ENCODE peak calls at places on chromosome 17, in ten cellular contexts. One of them, this sample, is unnamed.

GRCh38 chr17:49022391-49022941 is 25.3 kb downstream of the IGF2BP1 start:
- DNase-seq in ACHN: peak; percentile 80
- DNase-seq in pulmonary artery endothelial cell: peak; percentile 60
- DNase-seq in activated CD4-positive, alpha-beta T cell treated with anti-CD3 and anti-CD28 coated beads for 48 hours: no peak
- DNase-seq in Daoy: peak; percentile 48
- DNase-seq in stimulated activated CD8-positive, alpha-beta memory T cell treated with anti-CD3 and anti-CD28 coated beads, Interleukin-4, amount 100 ng/mL, for 1 hour: no peak
- DNase-seq in GDM1: no peak
- DNase-seq in neuronal stem cell: peak; percentile 83
- DNase-seq in renal cortical epithelial cell: peak; percentile 80
- DNase-seq in thoracic aorta: no peak
- DNase-seq in this sample: no peak

GRCh38 chr17:12985431-12986285 is 32.2 kb downstream of the ELAC2 start:
- DNase-seq in ACHN: no peak
- DNase-seq in pulmonary artery endothelial cell: no peak
- DNase-seq in activated CD4-positive, alpha-beta T cell treated with anti-CD3 and anti-CD28 coated beads for 48 hours: no peak
- DNase-seq in Daoy: peak; percentile 66
- DNase-seq in stimulated activated CD8-positive, alpha-beta memory T cell treated with anti-CD3 and anti-CD28 coated beads, Interleukin-4, amount 100 ng/mL, for 1 hour: no peak
- DNase-seq in GDM1: no peak
- DNase-seq in neuronal stem cell: no peak
- DNase-seq in renal cortical epithelial cell: no peak
- DNase-seq in thoracic aorta: no peak
- DNase-seq in this sample: no peak

GRCh38 chr17:11372692-11373091 is 131.7 kb downstream of the SHISA6 start:
- DNase-seq in ACHN: no peak
- DNase-seq in pulmonary artery endothelial cell: no peak
- DNase-seq in activated CD4-positive, alpha-beta T cell treated with anti-CD3 and anti-CD28 coated beads for 48 hours: no peak
- DNase-seq in Daoy: no peak
- DNase-seq in stimulated activated CD8-positive, alpha-beta memory T cell treated with anti-CD3 and anti-CD28 coated beads, Interleukin-4, amount 100 ng/mL, for 1 hour: no peak
- DNase-seq in GDM1: no peak
- DNase-seq in neuronal stem cell: no peak
- DNase-seq in renal cortical epithelial cell: no peak
- DNase-seq in thoracic aorta: no peak
- DNase-seq in this sample: no peak

GRCh38 chr17:41957058-41957868 is 9.3 kb upstream of the CNP start:
- DNase-seq in ACHN: no peak
- DNase-seq in pulmonary artery endothelial cell: no peak
- DNase-seq in activated CD4-positive, alpha-beta T cell treated with anti-CD3 and anti-CD28 coated beads for 48 hours: no peak
- DNase-seq in Daoy: peak; percentile 49
- DNase-seq in stimulated activated CD8-positive, alpha-beta memory T cell treated with anti-CD3 and anti-CD28 coated beads, Interleukin-4, amount 100 ng/mL, for 1 hour: no peak
- DNase-seq in GDM1: no peak
- DNase-seq in neuronal stem cell: no peak
- DNase-seq in renal cortical epithelial cell: peak; percentile 65
- DNase-seq in thoracic aorta: no peak
- DNase-seq in this sample: no peak

GRCh38 chr17:4643676-4644075 is 2.2 kb upstream of the ALOX15 start:
- DNase-seq in ACHN: no peak
- DNase-seq in pulmonary artery endothelial cell: no peak
- DNase-seq in activated CD4-positive, alpha-beta T cell treated with anti-CD3 and anti-CD28 coated beads for 48 hours: no peak
- DNase-seq in Daoy: no peak
- DNase-seq in stimulated activated CD8-positive, alpha-beta memory T cell treated with anti-CD3 and anti-CD28 coated beads, Interleukin-4, amount 100 ng/mL, for 1 hour: no peak
- DNase-seq in GDM1: no peak
- DNase-seq in neuronal stem cell: no peak
- DNase-seq in renal cortical epithelial cell: no peak
- DNase-seq in thoracic aorta: no peak
- DNase-seq in this sample: no peak

GRCh38 chr17:7932483-7932891 is 481 bp downstream of the CNTROB start:
- DNase-seq in ACHN: peak; percentile 28
- DNase-seq in pulmonary artery endothelial cell: no peak
- DNase-seq in activated CD4-positive, alpha-beta T cell treated with anti-CD3 and anti-CD28 coated beads for 48 hours: peak; percentile 41
- DNase-seq in Daoy: peak; percentile 9
- DNase-seq in stimulated activated CD8-positive, alpha-beta memory T cell treated with anti-CD3 and anti-CD28 coated beads, Interleukin-4, amount 100 ng/mL, for 1 hour: no peak
- DNase-seq in GDM1: no peak
- DNase-seq in neuronal stem cell: no peak
- DNase-seq in renal cortical epithelial cell: peak; percentile 13
- DNase-seq in thoracic aorta: no peak
- DNase-seq in this sample: no peak

GRCh38 chr17:45120558-45120957 is 11.8 kb downstream of the PLCD3 start:
- DNase-seq in ACHN: no peak
- DNase-seq in pulmonary artery endothelial cell: no peak
- DNase-seq in activated CD4-positive, alpha-beta T cell treated with anti-CD3 and anti-CD28 coated beads for 48 hours: no peak
- DNase-seq in Daoy: no peak
- DNase-seq in stimulated activated CD8-positive, alpha-beta memory T cell treated with anti-CD3 and anti-CD28 coated beads, Interleukin-4, amount 100 ng/mL, for 1 hour: no peak
- DNase-seq in GDM1: no peak
- DNase-seq in neuronal stem cell: no peak
- DNase-seq in renal cortical epithelial cell: no peak
- DNase-seq in thoracic aorta: no peak
- DNase-seq in this sample: no peak

GRCh38 chr17:5513610-5514009 is 27.2 kb downstream of the MIS12 start:
- DNase-seq in ACHN: no peak
- DNase-seq in pulmonary artery endothelial cell: no peak
- DNase-seq in activated CD4-positive, alpha-beta T cell treated with anti-CD3 and anti-CD28 coated beads for 48 hours: no peak
- DNase-seq in Daoy: no peak
- DNase-seq in stimulated activated CD8-positive, alpha-beta memory T cell treated with anti-CD3 and anti-CD28 coated beads, Interleukin-4, amount 100 ng/mL, for 1 hour: no peak
- DNase-seq in GDM1: no peak
- DNase-seq in neuronal stem cell: no peak
- DNase-seq in renal cortical epithelial cell: no peak
- DNase-seq in thoracic aorta: no peak
- DNase-seq in this sample: no peak

GRCh38 chr17:42253173-42253545 is 23.0 kb downstream of the STAT5B start:
- DNase-seq in ACHN: no peak
- DNase-seq in pulmonary artery endothelial cell: no peak
- DNase-seq in activated CD4-positive, alpha-beta T cell treated with anti-CD3 and anti-CD28 coated beads for 48 hours: no peak
- DNase-seq in Daoy: no peak
- DNase-seq in stimulated activated CD8-positive, alpha-beta memory T cell treated with anti-CD3 and anti-CD28 coated beads, Interleukin-4, amount 100 ng/mL, for 1 hour: no peak
- DNase-seq in GDM1: no peak
- DNase-seq in neuronal stem cell: no peak
- DNase-seq in renal cortical epithelial cell: no peak
- DNase-seq in thoracic aorta: no peak
- DNase-seq in this sample: no peak

GRCh38 chr17:4634981-4635380 is 6.5 kb downstream of the ALOX15 start:
- DNase-seq in ACHN: no peak
- DNase-seq in pulmonary artery endothelial cell: no peak
- DNase-seq in activated CD4-positive, alpha-beta T cell treated with anti-CD3 and anti-CD28 coated beads for 48 hours: no peak
- DNase-seq in Daoy: no peak
- DNase-seq in stimulated activated CD8-positive, alpha-beta memory T cell treated with anti-CD3 and anti-CD28 coated beads, Interleukin-4, amount 100 ng/mL, for 1 hour: no peak
- DNase-seq in GDM1: no peak
- DNase-seq in neuronal stem cell: no peak
- DNase-seq in renal cortical epithelial cell: peak; percentile 30
- DNase-seq in thoracic aorta: no peak
- DNase-seq in this sample: no peak

GRCh38 chr17:43125967-43126910 is 1.1 kb upstream of the BRCA1 start:
- DNase-seq in ACHN: no peak
- DNase-seq in pulmonary artery endothelial cell: no peak
- DNase-seq in activated CD4-positive, alpha-beta T cell treated with anti-CD3 and anti-CD28 coated beads for 48 hours: peak; percentile 3
- DNase-seq in Daoy: no peak
- DNase-seq in stimulated activated CD8-positive, alpha-beta memory T cell treated with anti-CD3 and anti-CD28 coated beads, Interleukin-4, amount 100 ng/mL, for 1 hour: no peak
- DNase-seq in GDM1: no peak
- DNase-seq in neuronal stem cell: no peak
- DNase-seq in renal cortical epithelial cell: no peak
- DNase-seq in thoracic aorta: no peak
- DNase-seq in this sample: no peak

GRCh38 chr17:61247438-61247837 is 152.2 kb upstream of the TBX2 start:
- DNase-seq in ACHN: no peak
- DNase-seq in pulmonary artery endothelial cell: no peak
- DNase-seq in activated CD4-positive, alpha-beta T cell treated with anti-CD3 and anti-CD28 coated beads for 48 hours: no peak
- DNase-seq in Daoy: peak; percentile 80
- DNase-seq in stimulated activated CD8-positive, alpha-beta memory T cell treated with anti-CD3 and anti-CD28 coated beads, Interleukin-4, amount 100 ng/mL, for 1 hour: no peak
- DNase-seq in GDM1: no peak
- DNase-seq in neuronal stem cell: no peak
- DNase-seq in renal cortical epithelial cell: peak; percentile 76
- DNase-seq in thoracic aorta: no peak
- DNase-seq in this sample: no peak

GRCh38 chr17:59696682-59697277 is 10.4 kb downstream of the PTRH2 start:
- DNase-seq in ACHN: no peak
- DNase-seq in pulmonary artery endothelial cell: no peak
- DNase-seq in activated CD4-positive, alpha-beta T cell treated with anti-CD3 and anti-CD28 coated beads for 48 hours: no peak
- DNase-seq in Daoy: no peak
- DNase-seq in stimulated activated CD8-positive, alpha-beta memory T cell treated with anti-CD3 and anti-CD28 coated beads, Interleukin-4, amount 100 ng/mL, for 1 hour: no peak
- DNase-seq in GDM1: no peak
- DNase-seq in neuronal stem cell: no peak
- DNase-seq in renal cortical epithelial cell: no peak
- DNase-seq in thoracic aorta: no peak
- DNase-seq in this sample: no peak

GRCh38 chr17:46120078-46120477 is 73.2 kb downstream of the KANSL1 start:
- DNase-seq in ACHN: no peak
- DNase-seq in pulmonary artery endothelial cell: no peak
- DNase-seq in activated CD4-positive, alpha-beta T cell treated with anti-CD3 and anti-CD28 coated beads for 48 hours: no peak
- DNase-seq in Daoy: no peak
- DNase-seq in stimulated activated CD8-positive, alpha-beta memory T cell treated with anti-CD3 and anti-CD28 coated beads, Interleukin-4, amount 100 ng/mL, for 1 hour: no peak
- DNase-seq in GDM1: no peak
- DNase-seq in neuronal stem cell: no peak
- DNase-seq in renal cortical epithelial cell: no peak
- DNase-seq in thoracic aorta: no peak
- DNase-seq in this sample: no peak

GRCh38 chr17:40909755-40910154 is 24.7 kb upstream of the KRT20 start:
- DNase-seq in ACHN: no peak
- DNase-seq in pulmonary artery endothelial cell: no peak
- DNase-seq in activated CD4-positive, alpha-beta T cell treated with anti-CD3 and anti-CD28 coated beads for 48 hours: no peak
- DNase-seq in Daoy: no peak
- DNase-seq in stimulated activated CD8-positive, alpha-beta memory T cell treated with anti-CD3 and anti-CD28 coated beads, Interleukin-4, amount 100 ng/mL, for 1 hour: no peak
- DNase-seq in GDM1: no peak
- DNase-seq in neuronal stem cell: no peak
- DNase-seq in renal cortical epithelial cell: peak; percentile 40
- DNase-seq in thoracic aorta: no peak
- DNase-seq in this sample: no peak

GRCh38 chr17:50037321-50038107 is 18.4 kb upstream of the ITGA3 start:
- DNase-seq in ACHN: peak; percentile 90
- DNase-seq in pulmonary artery endothelial cell: no peak
- DNase-seq in activated CD4-positive, alpha-beta T cell treated with anti-CD3 and anti-CD28 coated beads for 48 hours: no peak
- DNase-seq in Daoy: peak; percentile 52
- DNase-seq in stimulated activated CD8-positive, alpha-beta memory T cell treated with anti-CD3 and anti-CD28 coated beads, Interleukin-4, amount 100 ng/mL, for 1 hour: no peak
- DNase-seq in GDM1: no peak
- DNase-seq in neuronal stem cell: no peak
- DNase-seq in renal cortical epithelial cell: peak; percentile 86
- DNase-seq in thoracic aorta: peak; percentile 50
- DNase-seq in this sample: no peak

GRCh38 chr17:49365667-49366066 is 3.6 kb upstream of the ZNF652 start:
- DNase-seq in ACHN: peak; percentile 41
- DNase-seq in pulmonary artery endothelial cell: no peak
- DNase-seq in activated CD4-positive, alpha-beta T cell treated with anti-CD3 and anti-CD28 coated beads for 48 hours: peak; percentile 39
- DNase-seq in Daoy: peak; percentile 17
- DNase-seq in stimulated activated CD8-positive, alpha-beta memory T cell treated with anti-CD3 and anti-CD28 coated beads, Interleukin-4, amount 100 ng/mL, for 1 hour: no peak
- DNase-seq in GDM1: peak; percentile 37
- DNase-seq in neuronal stem cell: no peak
- DNase-seq in renal cortical epithelial cell: no peak
- DNase-seq in thoracic aorta: no peak
- DNase-seq in this sample: no peak

GRCh38 chr17:71438631-71439146 is 682.1 kb upstream of the SOX9 start:
- DNase-seq in ACHN: peak; percentile 64
- DNase-seq in pulmonary artery endothelial cell: no peak
- DNase-seq in activated CD4-positive, alpha-beta T cell treated with anti-CD3 and anti-CD28 coated beads for 48 hours: no peak
- DNase-seq in Daoy: peak; percentile 93
- DNase-seq in stimulated activated CD8-positive, alpha-beta memory T cell treated with anti-CD3 and anti-CD28 coated beads, Interleukin-4, amount 100 ng/mL, for 1 hour: no peak
- DNase-seq in GDM1: no peak
- DNase-seq in neuronal stem cell: no peak
- DNase-seq in renal cortical epithelial cell: peak; percentile 100
- DNase-seq in thoracic aorta: no peak
- DNase-seq in this sample: peak; percentile 92

GRCh38 chr17:65049085-65049756 is 7.3 kb downstream of the GNA13 start:
- DNase-seq in ACHN: no peak
- DNase-seq in pulmonary artery endothelial cell: no peak
- DNase-seq in activated CD4-positive, alpha-beta T cell treated with anti-CD3 and anti-CD28 coated beads for 48 hours: no peak
- DNase-seq in Daoy: no peak
- DNase-seq in stimulated activated CD8-positive, alpha-beta memory T cell treated with anti-CD3 and anti-CD28 coated beads, Interleukin-4, amount 100 ng/mL, for 1 hour: no peak
- DNase-seq in GDM1: no peak
- DNase-seq in neuronal stem cell: no peak
- DNase-seq in renal cortical epithelial cell: no peak
- DNase-seq in thoracic aorta: no peak
- DNase-seq in this sample: no peak

GRCh38 chr17:77581480-77581879 is 377.0 kb upstream of the TNRC6C start:
- DNase-seq in ACHN: peak; percentile 31
- DNase-seq in pulmonary artery endothelial cell: no peak
- DNase-seq in activated CD4-positive, alpha-beta T cell treated with anti-CD3 and anti-CD28 coated beads for 48 hours: no peak
- DNase-seq in Daoy: peak; percentile 82
- DNase-seq in stimulated activated CD8-positive, alpha-beta memory T cell treated with anti-CD3 and anti-CD28 coated beads, Interleukin-4, amount 100 ng/mL, for 1 hour: no peak
- DNase-seq in GDM1: no peak
- DNase-seq in neuronal stem cell: no peak
- DNase-seq in renal cortical epithelial cell: peak; percentile 12
- DNase-seq in thoracic aorta: no peak
- DNase-seq in this sample: no peak

GRCh38 chr17:22202702-22203101 is 510.4 kb downstream of the KCNJ18 start:
- DNase-seq in ACHN: no peak
- DNase-seq in pulmonary artery endothelial cell: no peak
- DNase-seq in activated CD4-positive, alpha-beta T cell treated with anti-CD3 and anti-CD28 coated beads for 48 hours: no peak
- DNase-seq in Daoy: no peak
- DNase-seq in stimulated activated CD8-positive, alpha-beta memory T cell treated with anti-CD3 and anti-CD28 coated beads, Interleukin-4, amount 100 ng/mL, for 1 hour: no peak
- DNase-seq in GDM1: no peak
- DNase-seq in neuronal stem cell: no peak
- DNase-seq in renal cortical epithelial cell: no peak
- DNase-seq in thoracic aorta: no peak
- DNase-seq in this sample: no peak

GRCh38 chr17:80826955-80827645 is 164.5 kb upstream of the CHMP6 start:
- DNase-seq in ACHN: peak; percentile 89
- DNase-seq in pulmonary artery endothelial cell: peak; percentile 88
- DNase-seq in activated CD4-positive, alpha-beta T cell treated with anti-CD3 and anti-CD28 coated beads for 48 hours: peak; percentile 51
- DNase-seq in Daoy: peak; percentile 97
- DNase-seq in stimulated activated CD8-positive, alpha-beta memory T cell treated with anti-CD3 and anti-CD28 coated beads, Interleukin-4, amount 100 ng/mL, for 1 hour: no peak
- DNase-seq in GDM1: peak; percentile 54
- DNase-seq in neuronal stem cell: no peak
- DNase-seq in renal cortical epithelial cell: peak; percentile 74
- DNase-seq in thoracic aorta: peak; percentile 84
- DNase-seq in this sample: no peak

GRCh38 chr17:80270104-80270503 is 9.5 kb downstream of the RNF213 start:
- DNase-seq in ACHN: no peak
- DNase-seq in pulmonary artery endothelial cell: no peak
- DNase-seq in activated CD4-positive, alpha-beta T cell treated with anti-CD3 and anti-CD28 coated beads for 48 hours: no peak
- DNase-seq in Daoy: no peak
- DNase-seq in stimulated activated CD8-positive, alpha-beta memory T cell treated with anti-CD3 and anti-CD28 coated beads, Interleukin-4, amount 100 ng/mL, for 1 hour: no peak
- DNase-seq in GDM1: no peak
- DNase-seq in neuronal stem cell: no peak
- DNase-seq in renal cortical epithelial cell: peak; percentile 27
- DNase-seq in thoracic aorta: no peak
- DNase-seq in this sample: no peak

GRCh38 chr17:51546114-51546513 is 285.8 kb downstream of the UTP18 start:
- DNase-seq in ACHN: no peak
- DNase-seq in pulmonary artery endothelial cell: no peak
- DNase-seq in activated CD4-positive, alpha-beta T cell treated with anti-CD3 and anti-CD28 coated beads for 48 hours: no peak
- DNase-seq in Daoy: no peak
- DNase-seq in stimulated activated CD8-positive, alpha-beta memory T cell treated with anti-CD3 and anti-CD28 coated beads, Interleukin-4, amount 100 ng/mL, for 1 hour: no peak
- DNase-seq in GDM1: no peak
- DNase-seq in neuronal stem cell: no peak
- DNase-seq in renal cortical epithelial cell: no peak
- DNase-seq in thoracic aorta: no peak
- DNase-seq in this sample: no peak

GRCh38 chr17:57670769-57671545 is 74.1 kb downstream of the CCDC182 start:
- DNase-seq in ACHN: no peak
- DNase-seq in pulmonary artery endothelial cell: no peak
- DNase-seq in activated CD4-positive, alpha-beta T cell treated with anti-CD3 and anti-CD28 coated beads for 48 hours: peak; percentile 21
- DNase-seq in Daoy: no peak
- DNase-seq in stimulated activated CD8-positive, alpha-beta memory T cell treated with anti-CD3 and anti-CD28 coated beads, Interleukin-4, amount 100 ng/mL, for 1 hour: no peak
- DNase-seq in GDM1: no peak
- DNase-seq in neuronal stem cell: no peak
- DNase-seq in renal cortical epithelial cell: no peak
- DNase-seq in thoracic aorta: no peak
- DNase-seq in this sample: no peak

GRCh38 chr17:40483679-40484078 is 17.7 kb downstream of the TNS4 start:
- DNase-seq in ACHN: no peak
- DNase-seq in pulmonary artery endothelial cell: no peak
- DNase-seq in activated CD4-positive, alpha-beta T cell treated with anti-CD3 and anti-CD28 coated beads for 48 hours: no peak
- DNase-seq in Daoy: no peak
- DNase-seq in stimulated activated CD8-positive, alpha-beta memory T cell treated with anti-CD3 and anti-CD28 coated beads, Interleukin-4, amount 100 ng/mL, for 1 hour: no peak
- DNase-seq in GDM1: no peak
- DNase-seq in neuronal stem cell: no peak
- DNase-seq in renal cortical epithelial cell: no peak
- DNase-seq in thoracic aorta: no peak
- DNase-seq in this sample: no peak

GRCh38 chr17:3710951-3711383 is 12.7 kb upstream of the HASPIN start:
- DNase-seq in ACHN: peak; percentile 59
- DNase-seq in pulmonary artery endothelial cell: peak; percentile 35
- DNase-seq in activated CD4-positive, alpha-beta T cell treated with anti-CD3 and anti-CD28 coated beads for 48 hours: peak; percentile 79
- DNase-seq in Daoy: peak; percentile 74
- DNase-seq in stimulated activated CD8-positive, alpha-beta memory T cell treated with anti-CD3 and anti-CD28 coated beads, Interleukin-4, amount 100 ng/mL, for 1 hour: peak; percentile 40
- DNase-seq in GDM1: peak; percentile 36
- DNase-seq in neuronal stem cell: no peak
- DNase-seq in renal cortical epithelial cell: peak; percentile 71
- DNase-seq in thoracic aorta: no peak
- DNase-seq in this sample: no peak

GRCh38 chr17:78019367-78019975 is 61.0 kb downstream of the TNRC6C start:
- DNase-seq in ACHN: peak; percentile 40
- DNase-seq in pulmonary artery endothelial cell: no peak
- DNase-seq in activated CD4-positive, alpha-beta T cell treated with anti-CD3 and anti-CD28 coated beads for 48 hours: no peak
- DNase-seq in Daoy: no peak
- DNase-seq in stimulated activated CD8-positive, alpha-beta memory T cell treated with anti-CD3 and anti-CD28 coated beads, Interleukin-4, amount 100 ng/mL, for 1 hour: no peak
- DNase-seq in GDM1: no peak
- DNase-seq in neuronal stem cell: no peak
- DNase-seq in renal cortical epithelial cell: peak; percentile 52
- DNase-seq in thoracic aorta: no peak
- DNase-seq in this sample: peak; percentile 28

This sample was measured in NCI-H345.